ENCODE peak calls at places on chromosomes 12 and 14, in five cellular contexts. One of them, this sample, is unnamed.

GRCh38 chr12:52050116-52050770 is 999 bp upstream of the NR4A1 start:
- DNase-seq in NCI-H2171 treated with DMSO at 0.1 percent for 48 hours: no peak
- DNase-seq in smooth muscle cell of the brain vasculature: no peak
- DNase-seq in nephron progenitor cell: no peak
- DNase-seq in fibroblast of villous mesenchyme: peak; percentile 55
- DNase-seq in this sample: peak; percentile 55

GRCh38 chr12:49979061-49979586 is 6.4 kb downstream of the AQP6 start:
- DNase-seq in NCI-H2171 treated with DMSO at 0.1 percent for 48 hours: peak; percentile 41
- DNase-seq in smooth muscle cell of the brain vasculature: no peak
- DNase-seq in nephron progenitor cell: no peak
- DNase-seq in fibroblast of villous mesenchyme: no peak
- DNase-seq in this sample: peak; percentile 97

GRCh38 chr12:5710260-5710878 is 234.7 kb downstream of the ANO2 start:
- DNase-seq in NCI-H2171 treated with DMSO at 0.1 percent for 48 hours: no peak
- DNase-seq in smooth muscle cell of the brain vasculature: no peak
- DNase-seq in nephron progenitor cell: no peak
- DNase-seq in fibroblast of villous mesenchyme: peak; percentile 69
- DNase-seq in this sample: no peak

GRCh38 chr12:117908411-117908810 is 60.4 kb downstream of the KSR2 start:
- DNase-seq in NCI-H2171 treated with DMSO at 0.1 percent for 48 hours: no peak
- DNase-seq in smooth muscle cell of the brain vasculature: no peak
- DNase-seq in nephron progenitor cell: no peak
- DNase-seq in fibroblast of villous mesenchyme: no peak
- DNase-seq in this sample: no peak

GRCh38 chr12:56256326-56256960 is 1.7 kb downstream of the ANKRD52 start:
- DNase-seq in NCI-H2171 treated with DMSO at 0.1 percent for 48 hours: no peak
- DNase-seq in smooth muscle cell of the brain vasculature: no peak
- DNase-seq in nephron progenitor cell: peak; percentile 21
- DNase-seq in fibroblast of villous mesenchyme: no peak
- DNase-seq in this sample: no peak

GRCh38 chr12:6912164-6912956 is 2.0 kb upstream of the ENO2 start:
- DNase-seq in NCI-H2171 treated with DMSO at 0.1 percent for 48 hours: no peak
- DNase-seq in smooth muscle cell of the brain vasculature: no peak
- DNase-seq in nephron progenitor cell: no peak
- DNase-seq in fibroblast of villous mesenchyme: no peak
- DNase-seq in this sample: no peak

GRCh38 chr12:6827437-6827894 is 741 bp upstream of the P3H3 start:
- DNase-seq in NCI-H2171 treated with DMSO at 0.1 percent for 48 hours: peak; percentile 100
- DNase-seq in smooth muscle cell of the brain vasculature: no peak
- DNase-seq in nephron progenitor cell: peak; percentile 92
- DNase-seq in fibroblast of villous mesenchyme: peak; percentile 83
- DNase-seq in this sample: peak; percentile 95

GRCh38 chr14:82412545-82412944 is 878.9 kb upstream of the SEL1L start:
- DNase-seq in NCI-H2171 treated with DMSO at 0.1 percent for 48 hours: no peak
- DNase-seq in smooth muscle cell of the brain vasculature: no peak
- DNase-seq in nephron progenitor cell: no peak
- DNase-seq in fibroblast of villous mesenchyme: no peak
- DNase-seq in this sample: no peak

This sample was measured in NCI-H69.